ENCODE peak calls at places on chromosomes 4 and X, in four cellular contexts. J, R, L and Z are unnamed samples.

GRCh38 chr4:113635739-113636437 is 125.7 kb downstream of the CAMK2D start:
- DNase-seq in J (no peak), R (no peak), L (no peak), Z (no peak)

GRCh38 chrX:13574600-13574999 is 5.2 kb downstream of the EGFL6 start:
- DNase-seq in J (no peak), R (no peak), L (no peak), Z (no peak)

GRCh38 chr4:25860586-25861421 is 2.0 kb downstream of the SEL1L3 start:
- DNase-seq in J (no peak), R (no peak), L (peak), Z (no peak)

GRCh38 chr4:7285244-7286122 is 93.1 kb downstream of the SORCS2 start:
- DNase-seq in J (no peak), R (no peak), L (no peak), Z (no peak)

GRCh38 chr4:140947507-140947906 is 185.8 kb downstream of the RNF150 start:
- DNase-seq in J (no peak), R (no peak), L (no peak), Z (no peak)

GRCh38 chr4:139142980-139143379 is 34.0 kb downstream of the ELF2 start:
- DNase-seq in J (no peak), R (no peak), L (no peak), Z (peak)

GRCh38 chr4:129532573-129532972 is 436.6 kb downstream of the C4orf33 start:
- DNase-seq in J (no peak), R (no peak), L (no peak), Z (peak)

GRCh38 chrX:22467571-22467970 is 194.9 kb downstream of the CBLL2 start:
- DNase-seq in J (no peak), R (no peak), L (no peak), Z (no peak)

GRCh38 chrX:130704053-130705038 is 198.7 kb downstream of the ENOX2 start:
- DNase-seq in J (no peak), R (no peak), L (no peak), Z (no peak)

GRCh38 chr4:90757529-90757928 is 630.3 kb downstream of the CCSER1 start:
- DNase-seq in J (no peak), R (no peak), L (no peak), Z (no peak)

GRCh38 chr4:1371831-1372165 is 24.8 kb downstream of the UVSSA start:
- DNase-seq in J (no peak), R (no peak), L (no peak), Z (no peak)

GRCh38 chrX:104435249-104435648 is 130.8 kb upstream of the IL1RAPL2 start:
- DNase-seq in J (no peak), R (no peak), L (no peak), Z (no peak)

GRCh38 chrX:40152706-40153334 is 55.1 kb upstream of the BCOR start:
- DNase-seq in J (no peak), R (no peak), L (peak), Z (no peak)

GRCh38 chr4:52658671-52659015 is 458 bp downstream of the USP46 start:
- DNase-seq in J (no peak), R (no peak), L (no peak), Z (no peak)

GRCh38 chrX:121259170-121259569 is 211.8 kb downstream of the GLUD2 start:
- DNase-seq in J (no peak), R (no peak), L (no peak), Z (no peak)

GRCh38 chr4:54731552-54731951 is 73.8 kb downstream of the KIT start:
- DNase-seq in J (no peak), R (no peak), L (no peak), Z (no peak)

GRCh38 chr4:25977397-25978170 is 63.6 kb downstream of the SMIM20 start:
- DNase-seq in J (no peak), R (no peak), L (no peak), Z (no peak)

GRCh38 chr4:153616005-153616555 is 68.0 kb upstream of the TLR2 start:
- DNase-seq in J (peak), R (no peak), L (no peak), Z (no peak)

GRCh38 chrX:138925330-138925729 is 213.8 kb upstream of the FGF13 start:
- DNase-seq in J (no peak), R (peak), L (no peak), Z (no peak)

GRCh38 chrX:129939986-129940385 is 34.0 kb downstream of the UTP14A start:
- DNase-seq in J (no peak), R (no peak), L (no peak), Z (no peak)

GRCh38 chr4:174528226-174528625 is 5.9 kb upstream of the HPGD start:
- DNase-seq in J (no peak), R (no peak), L (no peak), Z (no peak)

GRCh38 chr4:123632646-123633045 is 236.1 kb downstream of the SPRY1 start:
- DNase-seq in J (no peak), R (no peak), L (no peak), Z (no peak)

GRCh38 chr4:8085491-8086479 is 72.8 kb downstream of the ABLIM2 start:
- DNase-seq in J (no peak), R (no peak), L (no peak), Z (no peak)

GRCh38 chrX:111634823-111635410 is 46.1 kb upstream of the ALG13 start:
- DNase-seq in J (no peak), R (no peak), L (no peak), Z (no peak)

GRCh38 chr4:22692736-22693135 is at the start of gene GBA3:
- DNase-seq in J (no peak), R (no peak), L (no peak), Z (no peak)

GRCh38 chr4:4995103-4995761 is 24.0 kb downstream of the CYTL1 start:
- DNase-seq in J (peak), R (no peak), L (peak), Z (peak)

GRCh38 chrX:10884246-10884645 is 226.9 kb upstream of the HCCS start:
- DNase-seq in J (no peak), R (peak), L (no peak), Z (no peak)

GRCh38 chr4:186643501-186644315 is 79.9 kb downstream of the FAT1 start:
- DNase-seq in J (no peak), R (peak), L (no peak), Z (no peak)

GRCh38 chr4:122481766-122482405 is 25.4 kb upstream of the IL2 start:
- DNase-seq in J (no peak), R (peak), L (no peak), Z (no peak)

GRCh38 chrX:41558531-41558930 is 111.4 kb downstream of the NYX start:
- DNase-seq in J (no peak), R (no peak), L (no peak), Z (peak)

GRCh38 chrX:95893632-95894031 is 791.0 kb upstream of the DIAPH2 start:
- DNase-seq in J (no peak), R (no peak), L (no peak), Z (no peak)

GRCh38 chr4:162011039-162011438 is 152.8 kb downstream of the FSTL5 start:
- DNase-seq in J (no peak), R (no peak), L (no peak), Z (no peak)

GRCh38 chr4:123856689-123857545 is 460.3 kb downstream of the SPRY1 start:
- DNase-seq in J (no peak), R (no peak), L (peak), Z (no peak)

GRCh38 chr4:79087091-79087490 is 147.9 kb upstream of the PAQR3 start:
- DNase-seq in J (no peak), R (no peak), L (no peak), Z (no peak)

GRCh38 chr4:7335363-7336066 is 99.2 kb downstream of the PSAPL1 start:
- DNase-seq in J (peak), R (no peak), L (peak), Z (peak)

GRCh38 chr4:19319607-19320006 is 932.1 kb upstream of the SLIT2 start:
- DNase-seq in J (no peak), R (no peak), L (no peak), Z (no peak)

GRCh38 chrX:114580336-114580735 is 3.5 kb upstream of the HTR2C start:
- DNase-seq in J (no peak), R (no peak), L (no peak), Z (no peak)

GRCh38 chr4:54998991-54999390 is 126.4 kb downstream of the KDR start:
- DNase-seq in J (no peak), R (no peak), L (no peak), Z (no peak)

GRCh38 chrX:24963823-24964222 is 51.9 kb downstream of the ARX start:
- DNase-seq in J (no peak), R (no peak), L (no peak), Z (no peak)